ENCODE peak calls at places on chromosomes 16 and 17, in nine cellular contexts. R is neural progenitor cell; A is tibial nerve; N is thoracic aorta; M is CD4-positive, alpha-beta T cell; B is fibroblast of pulmonary artery; W is AG04449; U is lower leg skin; P is mesothelial cell of epicardium. J is an unnamed sample.
A peak's percentile ranks its signal among the peaks of the same experiment; 100 is the strongest.

GRCh38 chr16:85970712-85971220 is 71.8 kb downstream of the IRF8 start:
- DNase-seq in P (no peak), A (no peak), W (no peak), R (no peak), N (no peak), U (no peak), B (no peak), M (no peak), J (no peak)

GRCh38 chr17:1532836-1533602 is 16.6 kb upstream of the INPP5K start:
- DNase-seq in R (peak; percentile 69), M (peak; percentile 45), B (peak; percentile 24), N (no peak), P (no peak), A (no peak), U (no peak), W (no peak), J (no peak)

GRCh38 chr16:65959978-65960377 is 406.5 kb upstream of the CDH5 start:
- DNase-seq in A (no peak), U (no peak), R (no peak), N (no peak), M (no peak), P (no peak), B (peak; percentile 29), W (no peak), J (no peak)

GRCh38 chr17:19281161-19281560 is 44.0 kb downstream of the EPN2 start:
- DNase-seq in M (no peak), R (no peak), A (peak; percentile 42), P (no peak), N (no peak), B (peak; percentile 39), U (no peak), W (no peak), J (no peak)

GRCh38 chr16:17518441-17518840 is 47.7 kb upstream of the XYLT1 start:
- DNase-seq in B (peak; percentile 13), R (no peak), U (no peak), W (peak; percentile 52), M (no peak), P (no peak), N (no peak), A (no peak), J (no peak)

GRCh38 chr16:70342016-70342415 is 4.7 kb upstream of the DDX19A start:
- DNase-seq in A (no peak), R (no peak), M (no peak), U (no peak), B (no peak), P (no peak), W (no peak), N (no peak), J (no peak)

GRCh38 chr17:29043539-29044165 is 711 bp downstream of the PIPOX start:
- DNase-seq in N (no peak), R (no peak), W (no peak), P (no peak), A (no peak), B (no peak), U (no peak), M (no peak), J (no peak)

GRCh38 chr16:19914877-19915276 is 30.2 kb upstream of the GPRC5B start:
- DNase-seq in W (no peak), R (no peak), N (no peak), M (no peak), U (no peak), A (no peak), B (no peak), P (no peak), J (no peak)

GRCh38 chr17:6843241-6843890 is 11.8 kb upstream of the TEKT1 start:
- DNase-seq in P (no peak), R (peak; percentile 72), U (no peak), W (no peak), A (no peak), M (no peak), B (peak; percentile 76), N (no peak), J (no peak)

GRCh38 chr16:78235168-78235800 is 135.8 kb downstream of the WWOX start:
- DNase-seq in U (peak; percentile 92), R (peak; percentile 80), N (peak; percentile 13), P (peak; percentile 67), M (peak; percentile 36), B (peak; percentile 58), W (no peak), A (peak; percentile 61), J (peak; percentile 31)

GRCh38 chr17:1727876-1728630 is 3.5 kb downstream of the WDR81 start:
- DNase-seq in N (no peak), W (no peak), U (no peak), A (no peak), R (no peak), B (no peak), P (no peak), M (no peak), J (no peak)

GRCh38 chr16:12629271-12629670 is 174.4 kb downstream of the CPPED1 start:
- DNase-seq in W (no peak), N (no peak), P (no peak), M (no peak), A (no peak), R (no peak), U (no peak), B (no peak), J (no peak)

DNA sequence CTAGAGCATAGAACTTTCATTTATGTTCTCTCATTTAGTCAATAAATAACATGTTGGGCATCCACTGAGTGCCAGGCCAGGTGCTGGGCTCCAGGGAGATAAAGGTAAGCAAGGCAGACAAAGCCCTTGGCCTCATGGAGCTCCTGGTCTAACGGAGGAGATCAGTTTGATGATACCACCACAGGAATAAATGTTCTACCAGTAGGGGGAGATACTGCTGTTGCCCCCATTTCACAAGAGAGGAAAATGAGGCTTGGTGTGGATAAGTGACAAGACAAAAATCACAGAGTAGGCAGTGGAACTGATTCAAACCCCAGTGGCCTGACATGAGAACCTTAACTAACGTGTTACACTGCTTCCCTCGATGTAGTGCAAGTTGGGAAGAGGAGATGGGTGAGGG is 80.4 kb upstream of the ERCC4 start:
- DNase-seq in U (no peak), N (no peak), M (no peak), W (no peak), A (no peak), B (no peak), R (no peak), P (no peak), J (no peak)
- TF ChIP-seq CTCF in U (no peak), N (no peak), M (no peak), W (no peak), A (no peak), B (no peak), R (peak; percentile 30), P (peak; percentile 40), J (no peak)

DNA sequence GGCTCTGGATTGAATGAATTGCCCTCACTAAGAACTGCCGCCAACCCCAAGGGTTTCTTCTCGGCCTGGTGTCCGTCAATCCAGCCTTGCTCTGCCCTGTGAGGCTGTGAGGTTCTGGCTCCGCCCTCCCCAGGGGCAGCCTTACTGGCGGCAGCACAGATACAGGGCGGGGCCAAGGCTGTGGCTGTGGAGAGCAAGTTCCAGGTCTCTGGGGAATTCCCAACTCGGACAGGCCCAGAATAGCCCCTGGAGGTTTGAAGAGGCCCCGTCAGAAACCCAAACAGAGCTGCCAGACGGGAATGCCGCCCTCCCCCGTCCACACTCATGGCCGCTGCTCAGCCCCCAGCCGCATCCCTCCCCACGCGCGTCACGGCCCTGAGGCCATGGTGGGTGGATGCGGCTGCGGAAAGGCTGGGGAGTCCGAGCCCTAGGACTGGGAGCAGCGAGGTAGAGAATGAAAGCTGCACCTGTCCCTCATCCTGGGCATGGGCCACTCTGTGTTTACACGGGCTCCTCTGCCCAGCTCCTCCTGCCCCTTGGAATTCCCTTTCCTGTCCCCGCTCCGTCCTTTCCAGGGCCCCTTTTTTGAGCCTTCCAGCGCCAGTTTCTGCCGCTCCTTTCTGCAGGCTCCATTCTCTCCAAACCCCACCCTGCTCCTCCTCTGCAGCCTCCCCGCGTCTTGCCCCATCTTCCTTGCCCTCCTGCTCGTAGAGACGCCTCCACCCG is 660 bp upstream of the PRRT2 start:
- DNase-seq in P (peak; percentile 87), A (peak; percentile 90), M (no peak), U (peak; percentile 98), W (peak; percentile 89), R (peak; percentile 98), B (peak; percentile 99), N (peak; percentile 97), J (peak; percentile 81)
- TF ChIP-seq CTCF in P (no peak), A (peak; percentile 32), M (no peak), U (no peak), W (no peak), R (no peak), B (no peak), N (no peak), J (no peak)

GRCh38 chr16:71648162-71648561 is 22.2 kb downstream of the MARVELD3 start:
- DNase-seq in W (no peak), P (no peak), A (no peak), B (no peak), M (no peak), N (no peak), U (no peak), R (no peak), J (no peak)

GRCh38 chr16:71647391-71647790 is 21.4 kb downstream of the MARVELD3 start:
- DNase-seq in N (no peak), R (no peak), W (no peak), U (no peak), A (no peak), B (no peak), M (no peak), P (no peak), J (no peak)

GRCh38 chr16:71645450-71645849 is 19.5 kb downstream of the MARVELD3 start:
- DNase-seq in W (no peak), U (no peak), M (no peak), R (peak; percentile 51), N (no peak), B (peak; percentile 40), A (no peak), P (no peak), J (no peak)

GRCh38 chr16:71648921-71649320 is 22.9 kb downstream of the MARVELD3 start:
- DNase-seq in W (no peak), M (no peak), N (no peak), B (no peak), U (no peak), A (no peak), R (peak; percentile 33), P (no peak), J (no peak)
- TF ChIP-seq CTCF in W (peak; percentile 40), M (no peak), N (no peak), B (peak; percentile 48), U (no peak), A (no peak), R (peak; percentile 53), P (no peak), J (no peak)

GRCh38 chr16:31016018-31016417 is 5.6 kb upstream of the STX1B start:
- DNase-seq in N (no peak), R (no peak), U (no peak), P (no peak), A (no peak), W (no peak), M (no peak), B (no peak), J (no peak)
- TF ChIP-seq CTCF in N (no peak), R (peak; percentile 10), U (no peak), P (no peak), A (no peak), W (no peak), M (no peak), B (no peak), J (no peak)

GRCh38 chr16:53085539-53086450 is 31.0 kb downstream of the CHD9 start:
- DNase-seq in N (no peak), R (no peak), P (no peak), M (no peak), W (no peak), A (peak; percentile 66), U (no peak), B (peak; percentile 76), J (no peak)
- TF ChIP-seq CTCF in N (no peak), R (no peak), P (no peak), M (no peak), W (no peak), A (no peak), U (no peak), B (no peak), J (no peak)

GRCh38 chr17:3534881-3535252 is 22.7 kb downstream of the TRPV3 start:
- DNase-seq in R (peak; percentile 59), A (peak; percentile 31), W (no peak), U (no peak), M (no peak), P (no peak), N (no peak), B (peak; percentile 51), J (no peak)
- TF ChIP-seq CTCF in R (no peak), A (no peak), W (no peak), U (no peak), M (no peak), P (no peak), N (no peak), B (no peak), J (no peak)